ENCODE peak calls at places on chromosome 6, in nine cellular contexts. W is amniotic stem cell; J is H9; P is stimulated activated CD8-positive, alpha-beta memory T cell treated with anti-CD3 and anti-CD28 coated beads, Interleukin-7, amount 100 ng/mL, for 4 hours; K is NCI-H510A treated with DMSO at 0.1 percent for 48 hours; I is A549; Q is K562; H is NCI-H1092; T is effector memory CD8-positive, alpha-beta T cell. Y is an unnamed sample.

GRCh38 chr6:37048851-37049734 is 43.6 kb downstream of the FGD2 start:
- DNase-seq in W (peak; percentile 61), J (no peak), P (peak; percentile 75), K (no peak), I (no peak), Q (peak; percentile 56), H (no peak), T (peak; percentile 55), Y (peak; percentile 67)

GRCh38 chr6:167719920-167720319 is 106.8 kb upstream of the AFDN start:
- DNase-seq in W (no peak), J (no peak), P (no peak), K (no peak), I (no peak), Q (no peak), H (no peak), T (no peak), Y (no peak)

GRCh38 chr6:26025047-26025893 is 62.0 kb upstream of the HFE start:
- DNase-seq in W (peak; percentile 30), J (no peak), P (no peak), K (no peak), I (no peak), Q (peak; percentile 45), H (no peak), T (no peak), Y (peak; percentile 92)

GRCh38 chr6:26300359-26300758 is 64.6 kb upstream of the BTN3A2 start:
- DNase-seq in W (no peak), J (no peak), P (no peak), K (no peak), I (no peak), Q (no peak), H (no peak), T (no peak), Y (no peak)

GRCh38 chr6:138226011-138226410 is 7.7 kb upstream of the PBOV1 start:
- DNase-seq in W (no peak), J (no peak), P (no peak), K (no peak), I (no peak), Q (no peak), H (no peak), T (no peak), Y (no peak)

GRCh38 chr6:56475736-56476457 is 166.8 kb downstream of the DST start:
- DNase-seq in W (no peak), J (no peak), P (no peak), K (no peak), I (no peak), Q (no peak), H (peak; percentile 35), T (no peak), Y (peak; percentile 80)

GRCh38 chr6:168239374-168239773 is 80.2 kb downstream of the DACT2 start:
- DNase-seq in W (no peak), J (no peak), P (no peak), K (no peak), I (no peak), Q (no peak), H (no peak), T (no peak), Y (peak; percentile 19)

GRCh38 chr6:11432713-11433450 is 104.7 kb upstream of the TMEM170B start:
- DNase-seq in W (peak; percentile 35), J (no peak), P (no peak), K (no peak), I (peak; percentile 15), Q (no peak), H (no peak), T (no peak), Y (peak; percentile 83)

GRCh38 chr6:125432968-125433367 is 131.2 kb upstream of the HDDC2 start:
- DNase-seq in W (no peak), J (no peak), P (no peak), K (no peak), I (no peak), Q (no peak), H (no peak), T (no peak), Y (no peak)

GRCh38 chr6:130505808-130506207 is 140.0 kb downstream of the TMEM200A start:
- DNase-seq in W (no peak), J (no peak), P (no peak), K (no peak), I (no peak), Q (no peak), H (no peak), T (no peak), Y (no peak)

GRCh38 chr6:16751251-16751946 is 9.9 kb downstream of the ATXN1 start:
- DNase-seq in W (no peak), J (no peak), P (no peak), K (no peak), I (no peak), Q (no peak), H (no peak), T (no peak), Y (no peak)

GRCh38 chr6:52522151-52522626 is 54.7 kb downstream of the TRAM2 start:
- DNase-seq in W (no peak), J (no peak), P (no peak), K (no peak), I (no peak), Q (no peak), H (no peak), T (no peak), Y (peak; percentile 52)

Y was measured in amniotic epithelial cell.